ENCODE peak calls at places on chromosomes 5 and 9, in nine cellular contexts. J, H, K, W, D, M, L, P and I are unnamed samples.

GRCh38 chr5:64364426-64364825 is 141.4 kb upstream of the RGS7BP start:
- DNase-seq in H (no peak), W (no peak), P (no peak), J (no peak), L (no peak), D (no peak), M (no peak), K (no peak), I (no peak)

GRCh38 chr5:132268698-132269551 is 11.4 kb downstream of the PDLIM4 start:
- DNase-seq in W (peak; percentile 25), D (peak; percentile 41), H (no peak), J (no peak), P (peak; percentile 66), K (peak; percentile 80), M (peak; percentile 75), L (no peak), I (peak; percentile 71)

GRCh38 chr9:120383999-120384924 is 195.7 kb downstream of the CDK5RAP2 start:
- DNase-seq in K (no peak), J (peak; percentile 52), M (no peak), W (no peak), H (no peak), D (no peak), P (no peak), L (no peak), I (no peak)

GRCh38 chr9:69252436-69252835 is 72.6 kb upstream of the ENTREP1 start:
- DNase-seq in K (no peak), J (no peak), L (no peak), W (no peak), D (no peak), P (no peak), H (no peak), M (no peak), I (no peak)

GRCh38 chr9:8332296-8332695 is 532.7 kb upstream of the DMAC1 start:
- DNase-seq in H (no peak), W (no peak), L (no peak), P (no peak), J (no peak), D (no peak), K (no peak), M (no peak), I (no peak)

GRCh38 chr9:103245369-103245768 is 250.2 kb downstream of the CYLC2 start:
- DNase-seq in J (no peak), D (no peak), L (peak; percentile 7), K (no peak), W (no peak), H (no peak), M (no peak), P (no peak), I (no peak)

GRCh38 chr5:179241175-179241574 is 104.1 kb downstream of the ADAMTS2 start:
- DNase-seq in D (no peak), K (no peak), W (peak; percentile 17), H (no peak), J (no peak), P (no peak), L (no peak), M (no peak), I (no peak)

GRCh38 chr5:43227655-43228054 is 35.6 kb downstream of the NIM1K start:
- DNase-seq in J (no peak), H (no peak), D (no peak), M (no peak), W (no peak), P (no peak), K (no peak), L (peak; percentile 30), I (peak; percentile 43)

GRCh38 chr5:177228751-177229150 is 74.8 kb downstream of the RAB24 start:
- DNase-seq in W (no peak), P (no peak), J (no peak), L (no peak), H (no peak), M (no peak), K (no peak), D (no peak), I (no peak)
- TF ChIP-seq CTCF in W (peak; percentile 45), P (no peak), J (no peak), L (no peak), H (no peak), M (no peak), K (no peak), D (no peak), I (peak; percentile 31)

DNA sequence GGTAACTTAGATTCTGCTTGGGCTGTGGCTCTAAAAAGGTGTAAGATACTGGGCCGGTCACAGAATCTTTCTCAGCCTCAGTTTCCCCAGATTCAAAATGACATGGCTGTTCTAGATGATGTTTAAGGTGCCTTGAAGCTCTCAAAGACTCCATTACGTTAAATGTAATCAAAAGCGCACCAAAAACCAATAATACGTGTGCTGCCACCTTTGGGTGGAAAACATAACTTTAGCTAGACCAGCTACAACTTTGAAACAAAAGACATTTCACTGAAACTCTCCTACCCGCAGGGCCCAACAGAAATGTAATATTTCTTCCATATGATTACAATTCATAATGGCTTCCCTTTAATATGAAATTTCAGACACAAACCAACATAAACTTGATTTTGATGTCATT is 35.0 kb upstream of the PCSK5 start:
- DNase-seq in H (no peak), K (no peak), M (no peak), D (no peak), W (no peak), L (peak; percentile 46), J (no peak), P (no peak), I (no peak)
- TF ChIP-seq CTCF in H (peak; percentile 26), K (no peak), M (no peak), D (peak; percentile 2), W (peak; percentile 69), L (peak; percentile 29), J (no peak), P (peak; percentile 32), I (peak; percentile 60)

DNA sequence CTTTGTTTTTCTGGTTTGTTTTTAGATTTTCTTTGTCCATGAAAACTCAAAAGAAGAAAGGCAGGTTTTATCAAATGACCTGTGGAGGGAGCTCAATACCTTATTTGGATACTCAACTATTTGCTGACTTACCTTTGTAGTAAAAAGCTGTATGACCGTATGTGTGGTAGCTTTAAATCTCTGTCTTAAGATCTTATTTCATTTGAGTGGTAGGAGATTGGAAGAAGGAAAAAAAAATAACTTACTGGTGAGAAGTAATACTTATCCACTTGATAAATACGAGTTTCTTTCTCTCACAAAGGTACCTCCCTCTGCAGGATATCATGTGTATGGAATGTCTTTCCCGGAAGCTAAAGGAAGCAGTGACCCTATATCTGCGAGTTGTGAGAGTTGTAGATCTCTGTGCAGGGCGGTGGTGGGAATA is 15.0 kb downstream of the FBXO38 start:
- DNase-seq in M (no peak), J (no peak), W (no peak), H (no peak), L (no peak), P (no peak), K (no peak), D (no peak), I (no peak)
- TF ChIP-seq CTCF in M (no peak), J (no peak), W (peak; percentile 50), H (no peak), L (no peak), P (no peak), K (no peak), D (no peak), I (peak; percentile 24)

DNA sequence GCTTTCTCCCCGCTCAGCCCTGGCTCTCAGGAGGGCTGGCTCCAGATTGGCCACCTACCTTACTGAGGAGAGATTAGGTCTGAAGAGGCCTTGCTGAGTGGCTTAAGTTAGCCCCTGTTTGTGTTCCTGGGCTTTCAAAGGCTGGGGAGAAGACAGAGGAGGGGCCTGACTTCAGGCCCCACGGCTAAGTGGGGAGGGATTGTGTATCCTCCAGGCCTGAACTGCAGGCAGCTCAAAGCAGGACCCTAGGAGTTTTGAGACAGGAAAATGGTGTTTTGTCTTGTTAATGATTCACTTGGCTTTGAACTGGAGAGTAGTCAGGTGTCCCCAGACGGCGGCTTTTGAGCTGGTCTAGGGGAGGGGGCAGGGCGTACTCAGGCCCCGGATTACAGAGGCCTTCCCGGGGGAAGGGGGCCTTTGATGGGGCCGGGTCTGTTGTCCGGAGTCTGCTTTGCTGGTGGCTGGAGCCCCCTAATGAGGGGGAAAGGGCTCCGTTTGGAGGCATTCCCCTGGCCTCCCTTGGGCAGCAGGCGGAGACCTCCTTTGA is 162.0 kb upstream of the SMIM23 start:
- DNase-seq in P (peak; percentile 23), M (no peak), W (peak; percentile 95), K (no peak), H (no peak), L (peak; percentile 76), J (no peak), D (no peak), I (no peak)
- TF ChIP-seq CTCF in P (no peak), M (no peak), W (no peak), K (no peak), H (no peak), L (no peak), J (no peak), D (no peak), I (no peak)